ENCODE peak calls at places on chromosomes 12 and 14, in nine cellular contexts. G, V, H, F, T, K, U, Q and J are unnamed samples.

GRCh38 chr12:75969768-75970167 is 61.8 kb downstream of the PHLDA1 start:
- DNase-seq in G (no peak), V (no peak), H (no peak), F (no peak), T (no peak), K (no peak), U (no peak), Q (peak; percentile 41), J (no peak)

GRCh38 chr12:122422769-122423257 is 344 bp upstream of the CLIP1 start:
- DNase-seq in G (peak; percentile 49), V (peak; percentile 50), H (peak; percentile 75), F (no peak), T (peak; percentile 34), K (peak; percentile 20), U (no peak), Q (peak; percentile 64), J (no peak)

GRCh38 chr12:109619002-109619604 is 45.5 kb downstream of the MVK start:
- DNase-seq in G (no peak), V (no peak), H (no peak), F (no peak), T (no peak), K (no peak), U (no peak), Q (no peak), J (no peak)

GRCh38 chr14:44211718-44212117 is 295.4 kb downstream of the FSCB start:
- DNase-seq in G (no peak), V (no peak), H (no peak), F (no peak), T (no peak), K (no peak), U (no peak), Q (no peak), J (no peak)

GRCh38 chr14:75252254-75252837 is 26.3 kb upstream of the FOS start:
- DNase-seq in G (peak; percentile 43), V (no peak), H (no peak), F (no peak), T (peak; percentile 83), K (no peak), U (no peak), Q (no peak), J (no peak)

GRCh38 chr14:72906316-72906715 is 12.4 kb upstream of the DPF3 start:
- DNase-seq in G (no peak), V (no peak), H (peak; percentile 95), F (no peak), T (no peak), K (no peak), U (no peak), Q (no peak), J (no peak)

GRCh38 chr12:82359115-82359478 is 768 bp downstream of the METTL25 start:
- DNase-seq in G (no peak), V (peak; percentile 53), H (peak; percentile 13), F (no peak), T (no peak), K (no peak), U (no peak), Q (peak; percentile 36), J (no peak)

GRCh38 chr12:25949343-25949742 is 9.1 kb upstream of the RASSF8 start:
- DNase-seq in G (no peak), V (no peak), H (no peak), F (no peak), T (no peak), K (no peak), U (no peak), Q (no peak), J (no peak)

GRCh38 chr14:92513204-92513965 is at the start of gene RIN3:
- DNase-seq in G (peak; percentile 48), V (peak; percentile 85), H (peak; percentile 68), F (no peak), T (peak; percentile 43), K (peak; percentile 67), U (no peak), Q (peak; percentile 78), J (peak; percentile 34)

GRCh38 chr14:72521968-72522741 is 371.7 kb downstream of the DPF3 start:
- DNase-seq in G (no peak), V (no peak), H (no peak), F (no peak), T (no peak), K (no peak), U (no peak), Q (no peak), J (no peak)

GRCh38 chr14:37623971-37624370 is 28.5 kb downstream of the TTC6 start:
- DNase-seq in G (no peak), V (no peak), H (peak; percentile 8), F (no peak), T (no peak), K (no peak), U (peak; percentile 44), Q (no peak), J (no peak)

GRCh38 chr12:19894803-19895202 is 455.5 kb downstream of the AEBP2 start:
- DNase-seq in G (peak; percentile 77), V (no peak), H (peak; percentile 39), F (no peak), T (no peak), K (no peak), U (no peak), Q (no peak), J (peak; percentile 9)

GRCh38 chr12:1917172-1918070 is 1.0 kb downstream of the CACNA2D4 start:
- DNase-seq in G (no peak), V (peak; percentile 40), H (no peak), F (no peak), T (no peak), K (no peak), U (no peak), Q (no peak), J (no peak)

DNA sequence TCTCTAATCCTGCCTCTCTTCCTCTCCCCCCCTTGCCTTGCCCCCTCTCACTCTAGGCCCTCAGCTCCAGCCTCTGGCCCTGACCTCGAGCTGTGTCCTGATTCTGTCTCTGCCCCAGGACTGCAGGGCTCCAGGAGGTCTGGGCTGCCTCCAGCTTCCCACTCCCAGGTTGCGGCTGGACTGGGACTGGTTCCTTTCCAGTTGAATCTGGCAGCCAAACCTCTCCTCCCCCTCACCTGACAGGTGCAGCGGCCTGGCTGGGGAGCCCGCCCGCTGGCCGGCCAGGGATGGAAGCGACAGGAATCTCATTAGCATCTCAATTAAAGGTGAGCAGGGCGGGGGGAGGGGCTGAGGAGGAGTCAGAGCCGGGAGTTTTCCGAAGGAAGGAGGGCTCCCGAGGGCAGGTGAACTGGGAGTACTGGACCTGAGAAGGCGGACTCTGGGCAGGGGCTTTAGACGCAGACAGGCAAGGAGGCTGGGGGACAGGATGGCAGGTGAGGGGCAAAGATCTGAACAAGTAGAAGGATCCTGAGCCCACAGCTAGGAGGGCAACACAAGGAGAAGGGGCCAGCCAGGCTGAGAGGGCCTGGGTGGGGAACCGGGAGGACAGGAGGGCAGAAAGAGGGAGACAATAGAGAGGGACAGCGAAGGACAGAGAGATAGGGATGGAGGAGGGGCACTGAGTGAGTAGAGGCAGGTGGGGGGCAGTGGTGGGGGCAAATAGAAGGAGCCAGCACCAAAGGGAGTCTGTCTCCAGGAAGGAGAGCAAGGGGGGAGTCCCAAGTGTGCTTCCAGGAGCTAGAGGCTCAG is at the start of gene SCNN1A:
- DNase-seq in G (no peak), V (peak; percentile 28), H (no peak), F (no peak), T (peak; percentile 93), K (no peak), U (no peak), Q (peak; percentile 41), J (no peak)
- H3K4me3 ChIP-seq in G (no peak within 1 kb of the TSS), V (no peak within 1 kb of the TSS), H (no peak within 1 kb of the TSS), F (no peak within 1 kb of the TSS), T (peak within 1 kb of the TSS; percentile 62), K (no peak within 1 kb of the TSS), U (peak within 1 kb of the TSS; percentile 57), Q (no peak within 1 kb of the TSS), J (no peak within 1 kb of the TSS)

DNA sequence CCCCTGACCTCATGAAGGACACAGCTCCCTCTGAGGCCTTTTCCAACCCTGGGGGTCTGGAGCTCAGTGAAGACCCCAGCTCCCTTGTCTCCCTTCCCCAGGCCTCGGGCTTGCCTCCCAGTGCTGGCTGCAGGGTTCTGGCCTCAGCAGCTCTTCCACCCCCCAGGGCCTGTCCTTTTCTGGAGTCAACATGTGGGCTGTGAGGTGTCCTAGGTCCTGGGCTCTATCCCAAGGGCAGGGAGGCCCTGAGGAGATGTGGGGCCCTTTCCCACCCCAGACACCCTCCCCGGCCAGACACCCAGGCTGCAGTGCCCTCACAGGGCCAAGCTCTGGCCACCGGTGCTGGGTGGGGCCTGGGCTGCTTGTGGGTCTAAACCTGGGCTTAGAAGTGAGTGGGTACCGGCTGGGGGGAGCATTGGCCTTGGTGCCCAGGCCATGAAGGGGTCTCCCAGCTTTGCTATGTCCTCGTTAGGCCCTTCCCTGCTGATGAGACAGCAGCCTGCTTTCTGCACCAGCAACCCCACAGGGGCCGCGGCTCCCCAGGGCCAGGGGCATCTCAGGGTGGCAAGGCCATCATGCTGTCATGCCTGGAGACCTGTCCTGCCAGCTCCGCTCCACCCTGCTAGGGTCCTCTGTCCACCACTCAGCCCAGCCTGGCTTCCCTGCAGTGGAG is 2.7 kb upstream of the CRIP2 start:
- DNase-seq in G (no peak), V (peak; percentile 78), H (no peak), F (no peak), T (no peak), K (peak; percentile 68), U (no peak), Q (no peak), J (no peak)
- H3K27ac ChIP-seq in G (no peak overlapping the region), V (peak overlapping the region; percentile 77), H (no peak overlapping the region), F (no peak overlapping the region), T (no peak overlapping the region), K (peak overlapping the region; percentile 96), U (no peak overlapping the region), Q (no peak overlapping the region), J (no peak overlapping the region)

GRCh38 chr14:60332046-60332399 is 83.0 kb downstream of the PPM1A start:
- DNase-seq in G (no peak), V (no peak), H (no peak), F (no peak), T (no peak), K (no peak), U (no peak), Q (no peak), J (no peak)

GRCh38 chr14:60327447-60328331 is 78.7 kb downstream of the PPM1A start:
- DNase-seq in G (no peak), V (peak; percentile 55), H (peak; percentile 38), F (no peak), T (peak; percentile 31), K (peak; percentile 11), U (no peak), Q (peak; percentile 43), J (peak; percentile 17)

GRCh38 chr14:60328588-60328987 is 79.6 kb downstream of the PPM1A start:
- DNase-seq in G (no peak), V (no peak), H (no peak), F (no peak), T (no peak), K (no peak), U (no peak), Q (peak; percentile 58), J (no peak)

GRCh38 chr14:60332869-60333268 is 83.8 kb downstream of the PPM1A start:
- DNase-seq in G (no peak), V (no peak), H (no peak), F (no peak), T (no peak), K (no peak), U (no peak), Q (no peak), J (no peak)

GRCh38 chr14:60331201-60332045 is 82.4 kb downstream of the PPM1A start:
- DNase-seq in G (peak; percentile 78), V (peak; percentile 79), H (peak; percentile 17), F (peak; percentile 29), T (peak; percentile 66), K (peak; percentile 52), U (no peak), Q (peak; percentile 93), J (peak; percentile 51)
- H3K4me3 ChIP-seq in G (peak overlapping the region; percentile 41), V (peak overlapping the region; percentile 41), H (peak overlapping the region; percentile 46), F (peak overlapping the region; percentile 8), T (peak overlapping the region; percentile 66), K (peak overlapping the region; percentile 58), U (peak overlapping the region; percentile 0), Q (peak overlapping the region; percentile 40), J (peak overlapping the region; percentile 53)

GRCh38 chr14:87046960-87047359 is 946.0 kb downstream of the GALC start:
- DNase-seq in G (no peak), V (no peak), H (no peak), F (no peak), T (no peak), K (no peak), U (no peak), Q (no peak), J (no peak)
- H3K27ac ChIP-seq in G (no peak overlapping the region), V (no peak overlapping the region), H (no peak overlapping the region), F (no peak overlapping the region), T (no peak overlapping the region), K (no peak overlapping the region), U (no peak overlapping the region), Q (no peak overlapping the region), J (no peak overlapping the region)